ENCODE peak calls at places on chromosomes 7 and 10, in eight cellular contexts. S, T, Q, B, K, U, M and Y are unnamed samples.

GRCh38 chr10:132563485-132564248 is 26.1 kb downstream of the INPP5A start:
- DNase-seq in S (no peak), M (no peak), U (peak; percentile 79), K (no peak), B (no peak), Q (no peak), T (no peak), Y (no peak)

GRCh38 chr7:157854066-157854891 is 517.5 kb downstream of the DNAJB6 start:
- DNase-seq in Q (no peak), B (no peak), U (no peak), S (no peak), M (no peak), K (peak; percentile 90), T (no peak), Y (no peak)

GRCh38 chr10:122293156-122293978 is 22.3 kb downstream of the BTBD16 start:
- DNase-seq in B (peak; percentile 42), K (no peak), S (no peak), U (no peak), T (no peak), M (no peak), Q (no peak), Y (no peak)

GRCh38 chr7:465710-466400 is 53.8 kb downstream of the PDGFA start:
- DNase-seq in S (no peak), K (no peak), T (no peak), Q (no peak), B (peak; percentile 27), M (no peak), U (no peak), Y (no peak)

GRCh38 chr7:101278461-101279292 is 33.8 kb upstream of the FIS1 start:
- DNase-seq in K (no peak), U (no peak), B (no peak), T (no peak), Q (no peak), S (no peak), M (no peak), Y (no peak)

GRCh38 chr10:124082555-124082954 is 10.8 kb downstream of the CHST15 start:
- DNase-seq in Q (no peak), B (no peak), K (no peak), S (no peak), T (no peak), U (no peak), M (no peak), Y (no peak)

GRCh38 chr7:78448915-78449314 is 650.3 kb downstream of the PHTF2 start:
- DNase-seq in M (no peak), U (no peak), Q (no peak), S (no peak), B (peak; percentile 36), T (no peak), K (no peak), Y (no peak)

GRCh38 chr7:139452948-139453672 is 30.4 kb downstream of the KLRG2 start:
- DNase-seq in K (no peak), U (no peak), M (no peak), S (no peak), T (no peak), B (no peak), Q (no peak), Y (no peak)

GRCh38 chr10:124259139-124259825 is 159.4 kb downstream of the OAT start:
- DNase-seq in S (no peak), T (no peak), Q (no peak), K (no peak), M (no peak), U (no peak), B (peak; percentile 29), Y (no peak)

GRCh38 chr7:117393781-117394180 is 33.5 kb downstream of the ASZ1 start:
- DNase-seq in T (no peak), B (peak; percentile 68), S (no peak), U (no peak), K (no peak), M (no peak), Q (no peak), Y (no peak)

GRCh38 chr10:31697271-31698168 is 231.1 kb downstream of the ARHGAP12 start:
- DNase-seq in B (peak; percentile 42), S (no peak), M (no peak), Q (no peak), U (no peak), T (no peak), K (peak; percentile 83), Y (no peak)

GRCh38 chr10:125756853-125757487 is 18.7 kb downstream of the MMP21 start:
- DNase-seq in U (no peak), Q (no peak), S (no peak), T (no peak), K (no peak), M (no peak), B (no peak), Y (no peak)

GRCh38 chr7:156019308-156019707 is 207.0 kb upstream of the SHH start:
- DNase-seq in K (no peak), M (no peak), T (no peak), B (no peak), U (no peak), S (no peak), Q (no peak), Y (no peak)

GRCh38 chr7:44257618-44258422 is 57.0 kb downstream of the YKT6 start:
- DNase-seq in K (peak; percentile 70), B (peak; percentile 94), T (peak; percentile 64), M (peak; percentile 82), U (no peak), S (peak; percentile 20), Q (no peak), Y (peak; percentile 21)

GRCh38 chr7:123643495-123644428 is 11.9 kb upstream of the LMOD2 start:
- DNase-seq in S (no peak), M (peak; percentile 69), Q (peak; percentile 63), B (peak; percentile 87), K (no peak), U (peak; percentile 35), T (no peak), Y (peak; percentile 13)

GRCh38 chr7:157927313-157927925 is 590.6 kb downstream of the DNAJB6 start:
- DNase-seq in S (no peak), M (no peak), K (no peak), U (no peak), T (no peak), Q (no peak), B (no peak), Y (no peak)

GRCh38 chr7:70506463-70506862 is 625.5 kb upstream of the GALNT17 start:
- DNase-seq in S (no peak), Q (peak; percentile 24), T (no peak), B (no peak), M (no peak), U (no peak), K (no peak), Y (no peak)

GRCh38 chr7:17090751-17091150 is 207.7 kb upstream of the AHR start:
- DNase-seq in U (no peak), T (no peak), S (no peak), M (peak; percentile 64), Q (no peak), B (no peak), K (no peak), Y (no peak)